ENCODE peak calls at places on chromosomes 6 and 20, in six cellular contexts. W is sigmoid colon, U is tibial nerve, Y is stomach, Z is K562, A is SK-N-SH. G is an unnamed sample. For H3K27me3 and H3K4me1, the result is how much of the 10 kb centered on the place peaks cover.

GRCh38 chr20:50172347-50173013 is 18.1 kb upstream of the CEBPB start:
- DNase-seq in W (peak), U (peak), Y (peak), Z (no peak), A (no peak), G (peak)

GRCh38 chr20:50788045-50788867 is 6.6 kb upstream of the BCAS4 start:
- DNase-seq in W (peak), U (no peak), Y (no peak), Z (no peak), A (peak), G (peak)

GRCh38 chr6:56374841-56375369 is 127.5 kb upstream of the COL21A1 start:
- DNase-seq in W (peak), U (no peak), Y (no peak), Z (no peak), A (no peak), G (no peak)

GRCh38 chr20:48287552-48288170 is 502.4 kb upstream of the SULF2 start:
- DNase-seq in W (no peak), U (no peak), Y (no peak), Z (no peak), A (no peak), G (no peak)

GRCh38 chr6:170248111-170248805 is 42.6 kb downstream of the DLL1 start:
- DNase-seq in W (no peak), U (no peak), Y (no peak), Z (no peak), A (no peak), G (peak)

GRCh38 chr6:37696841-37697735 is 595 bp downstream of the MDGA1 start:
- DNase-seq in W (no peak), U (no peak), Y (peak), Z (peak), A (peak), G (peak)

GRCh38 chr6:164107297-164107995 is 692.9 kb downstream of the QKI start:
- DNase-seq in W (no peak), U (no peak), Y (no peak), Z (no peak), A (no peak), G (no peak)

GRCh38 chr6:3977875-3978711 is 100.8 kb downstream of the FAM217A start:
- DNase-seq in W (peak), U (no peak), Y (no peak), Z (peak), A (no peak), G (no peak)

GRCh38 chr20:58890454-58891075 is 38.0 kb downstream of the GNAS start:
- DNase-seq in W (peak), U (peak), Y (peak), Z (no peak), A (peak), G (peak)

GRCh38 chr6:33609444-33610034 is 11.6 kb upstream of the ITPR3 start:
- DNase-seq in W (no peak), U (no peak), Y (peak), Z (no peak), A (no peak), G (no peak)

GRCh38 chr20:4076671-4077070 is 61.3 kb upstream of the RNF24 start:
- DNase-seq in W (no peak), U (no peak), Y (no peak), Z (no peak), A (no peak), G (no peak)

GRCh38 chr20:8172191-8172590 is 40.1 kb downstream of the PLCB1 start:
- DNase-seq in W (no peak), U (no peak), Y (no peak), Z (no peak), A (no peak), G (no peak)

GRCh38 chr6:158111987-158112386 is 56.1 kb downstream of the SERAC1 start:
- DNase-seq in W (no peak), U (no peak), Y (no peak), Z (no peak), A (no peak), G (no peak)

GRCh38 chr6:154909821-154910220 is 85.3 kb upstream of the TIAM2 start:
- DNase-seq in W (no peak), U (no peak), Y (no peak), Z (no peak), A (no peak), G (no peak)

GRCh38 chr6:41064841-41065240 is 7.3 kb downstream of the OARD1 start:
- DNase-seq in W (no peak), U (no peak), Y (no peak), Z (no peak), A (no peak), G (no peak)

GRCh38 chr6:113359155-113360140 is 497.7 kb upstream of the MARCKS start:
- DNase-seq in W (no peak), U (no peak), Y (peak), Z (no peak), A (peak), G (no peak)

GRCh38 chr6:26332408-26332807 is 32.6 kb upstream of the BTN3A2 start:
- DNase-seq in W (no peak), U (no peak), Y (no peak), Z (no peak), A (no peak), G (no peak)

GRCh38 chr6:167856999-167857660 is 30.4 kb downstream of the AFDN start:
- DNase-seq in W (no peak), U (no peak), Y (no peak), Z (peak), A (no peak), G (no peak)
- TF ChIP-seq EP300 in W (peak), U (no peak), Y (no peak), Z (peak), A (peak), G (no peak)

GRCh38 chr6:108207013-108207412 is 41.2 kb downstream of the NR2E1 start:
- DNase-seq in W (no peak), U (no peak), Y (no peak), Z (no peak), A (no peak), G (no peak)

GRCh38 chr6:108210557-108210956 is 44.7 kb downstream of the NR2E1 start:
- DNase-seq in W (no peak), U (no peak), Y (no peak), Z (no peak), A (no peak), G (no peak)

GRCh38 chr6:108211676-108212075 is 45.9 kb downstream of the NR2E1 start:
- DNase-seq in W (no peak), U (no peak), Y (no peak), Z (no peak), A (no peak), G (no peak)

GRCh38 chr6:108209738-108210137 is 43.9 kb downstream of the NR2E1 start:
- DNase-seq in W (no peak), U (no peak), Y (no peak), Z (no peak), A (no peak), G (no peak)
- H3K27me3 ChIP-seq in W (under half), U (under half), Y (under half), Z (under half), A (under half), G (under half)

GRCh38 chr6:28775052-28775376 is 148.8 kb downstream of the TRIM27 start:
- DNase-seq in W (no peak), U (no peak), Y (no peak), Z (no peak), A (no peak), G (no peak)

GRCh38 chr6:28776269-28777146 is 147.3 kb downstream of the TRIM27 start:
- DNase-seq in W (no peak), U (no peak), Y (no peak), Z (no peak), A (no peak), G (no peak)

GRCh38 chr6:28777147-28777461 is 146.7 kb downstream of the TRIM27 start:
- DNase-seq in W (no peak), U (no peak), Y (no peak), Z (no peak), A (no peak), G (no peak)

GRCh38 chr6:28774292-28775051 is 149.3 kb downstream of the TRIM27 start:
- DNase-seq in W (no peak), U (no peak), Y (no peak), Z (no peak), A (no peak), G (no peak)

DNA sequence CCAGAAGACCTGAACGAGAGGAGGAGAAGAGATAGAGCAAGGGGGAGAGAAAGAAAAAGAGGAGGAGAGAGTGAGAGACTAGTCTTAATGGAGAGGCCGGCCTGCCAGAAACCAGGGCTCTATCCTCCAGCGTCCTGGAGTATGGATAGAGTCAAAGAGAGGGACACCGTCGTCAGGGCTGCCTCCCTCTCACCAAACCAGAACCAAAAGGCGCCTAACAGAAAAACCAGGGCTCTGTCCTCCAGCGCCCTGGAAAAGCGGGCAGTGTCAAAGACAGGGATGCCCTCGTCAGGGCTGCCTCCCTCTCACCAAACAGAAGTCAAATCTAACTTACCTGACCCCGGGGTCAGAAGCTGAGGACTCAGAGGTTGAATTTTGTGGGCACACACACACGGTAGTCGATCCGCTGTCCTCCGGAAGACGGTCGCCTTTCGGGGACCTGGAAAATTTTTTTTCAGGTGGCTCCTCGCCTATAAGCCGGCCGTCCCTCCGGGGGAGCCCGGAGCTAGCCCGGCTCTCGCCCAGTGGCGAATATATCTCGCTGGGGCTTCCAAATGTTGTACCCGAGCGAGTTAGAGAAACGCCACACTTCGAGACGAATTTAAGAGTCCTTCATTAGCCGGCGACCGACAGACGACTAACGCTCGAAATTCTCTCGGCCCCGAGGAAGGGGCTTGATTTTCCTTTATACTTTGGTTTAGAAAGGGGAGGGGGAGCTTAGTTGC is 148.2 kb downstream of the TRIM27 start:
- DNase-seq in W (no peak), U (no peak), Y (no peak), Z (no peak), A (no peak), G (no peak)
- H3K4me1 ChIP-seq in W (under half), U (under half), Y (under half), Z (under half), A (under half), G (under half)

GRCh38 chr6:159716247-159717086 is 10.8 kb upstream of the WTAP start:
- DNase-seq in W (peak), U (no peak), Y (no peak), Z (no peak), A (no peak), G (no peak)
- TF ChIP-seq EP300 in W (peak), U (peak), Y (peak), Z (no peak), A (no peak), G (peak)

DNA sequence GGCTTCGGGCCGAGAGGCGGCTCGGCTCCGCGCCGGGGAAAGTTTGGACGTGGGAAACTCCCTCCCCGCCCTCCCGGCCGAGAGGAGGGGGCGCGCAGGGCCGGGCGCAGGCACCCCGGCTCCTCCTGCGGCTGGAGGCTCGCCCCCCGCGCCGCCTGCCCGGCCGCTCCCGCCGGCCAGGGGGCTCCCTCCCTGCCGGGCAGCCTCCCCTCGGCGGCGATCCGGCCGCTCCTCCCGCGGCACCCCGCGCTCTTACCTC is 370 bp downstream of the CDH22 start:
- DNase-seq in W (no peak), U (no peak), Y (no peak), Z (peak), A (peak), G (peak)
- H3K27me3 ChIP-seq in W (half or more), U (under half), Y (half or more), Z (half or more), A (half or more), G (under half)

G was measured in ovary.